ENCODE peak calls at places on chromosomes 12 and 14, in nine cellular contexts. U is SHP77 treated with DMSO at 0.1 percent for 48 hours; I is astrocyte of the hippocampus; N is GM13976; V is activated T-cell treated with anti-CD3 and anti-CD28 coated beads for 1 hour; W is stimulated activated CD4-positive, alpha-beta T cell treated with anti-CD3 and anti-CD28 coated beads, Interleukin-1b, Interleukin-23, amount 100 ng/mL, for 1 hour; B is adipocyte; M is HTR-8/SVneo; L is lower lobe of right lung. F is an unnamed sample.

GRCh38 chr14:24394275-24394674 is 4.5 kb upstream of the NYNRIN start:
- DNase-seq in U (no peak), I (no peak), N (no peak), V (no peak), W (no peak), B (no peak), M (no peak), L (no peak), F (no peak)

GRCh38 chr14:104001003-104001402 is 58.7 kb upstream of the RD3L start:
- DNase-seq in U (no peak), I (peak), N (no peak), V (no peak), W (no peak), B (no peak), M (no peak), L (no peak), F (no peak)

GRCh38 chr12:47777741-47778558 is 4.9 kb downstream of the SLC48A1 start:
- DNase-seq in U (peak), I (no peak), N (no peak), V (no peak), W (no peak), B (no peak), M (no peak), L (peak), F (no peak)

GRCh38 chr14:64942531-64943111 is at the start of gene GPX2:
- DNase-seq in U (peak), I (no peak), N (no peak), V (no peak), W (no peak), B (no peak), M (no peak), L (no peak), F (no peak)

GRCh38 chr12:120825337-120825736 is 78.8 kb downstream of the SPPL3 start:
- DNase-seq in U (no peak), I (no peak), N (no peak), V (no peak), W (no peak), B (no peak), M (no peak), L (no peak), F (no peak)

GRCh38 chr12:108724054-108724889 is 7.0 kb downstream of the CORO1C start:
- DNase-seq in U (no peak), I (peak), N (no peak), V (no peak), W (no peak), B (no peak), M (no peak), L (no peak), F (peak)

GRCh38 chr12:31849090-31849687 is 110.0 kb upstream of the RESF1 start:
- DNase-seq in U (no peak), I (peak), N (no peak), V (no peak), W (no peak), B (peak), M (no peak), L (no peak), F (peak)

GRCh38 chr14:68543516-68543915 is 249.4 kb downstream of the ZFP36L1 start:
- DNase-seq in U (no peak), I (no peak), N (no peak), V (no peak), W (no peak), B (no peak), M (no peak), L (no peak), F (no peak)

GRCh38 chr14:104924421-104925213 is at the start of gene PLD4:
- DNase-seq in U (no peak), I (no peak), N (no peak), V (no peak), W (no peak), B (no peak), M (no peak), L (no peak), F (no peak)

GRCh38 chr14:97029800-97030199 is 232.6 kb downstream of the VRK1 start:
- DNase-seq in U (no peak), I (no peak), N (no peak), V (no peak), W (no peak), B (no peak), M (no peak), L (no peak), F (no peak)

GRCh38 chr14:54211562-54212308 is 185.1 kb upstream of the CDKN3 start:
- DNase-seq in U (no peak), I (peak), N (no peak), V (no peak), W (no peak), B (peak), M (peak), L (no peak), F (peak)

GRCh38 chr12:64086946-64087345 is 135.2 kb downstream of the KICS2 start:
- DNase-seq in U (no peak), I (no peak), N (no peak), V (no peak), W (no peak), B (no peak), M (no peak), L (no peak), F (no peak)

GRCh38 chr12:59115526-59115925 is 195.2 kb upstream of the LRIG3 start:
- DNase-seq in U (no peak), I (peak), N (no peak), V (no peak), W (no peak), B (peak), M (no peak), L (no peak), F (no peak)

GRCh38 chr12:108004368-108004767 is 124.7 kb upstream of the WSCD2 start:
- DNase-seq in U (no peak), I (peak), N (no peak), V (no peak), W (no peak), B (peak), M (peak), L (no peak), F (no peak)

GRCh38 chr12:48105321-48105866 is 485 bp downstream of the SENP1 start:
- DNase-seq in U (peak), I (no peak), N (no peak), V (peak), W (peak), B (peak), M (no peak), L (no peak), F (no peak)

GRCh38 chr12:108410689-108411088 is 71.6 kb upstream of the CMKLR1 start:
- DNase-seq in U (no peak), I (no peak), N (no peak), V (no peak), W (no peak), B (no peak), M (no peak), L (no peak), F (no peak)

GRCh38 chr12:45591635-45592034 is 137.9 kb upstream of the ARID2 start:
- DNase-seq in U (no peak), I (no peak), N (no peak), V (no peak), W (no peak), B (no peak), M (no peak), L (no peak), F (no peak)

GRCh38 chr14:58712357-58712756 is 74.6 kb downstream of the DACT1 start:
- DNase-seq in U (no peak), I (no peak), N (no peak), V (no peak), W (no peak), B (no peak), M (no peak), L (no peak), F (no peak)

GRCh38 chr12:69329669-69330428 is 18.3 kb upstream of the LYZ start:
- DNase-seq in U (no peak), I (no peak), N (no peak), V (no peak), W (no peak), B (no peak), M (no peak), L (no peak), F (no peak)

GRCh38 chr12:1044697-1045096 is 53.7 kb downstream of the ERC1 start:
- DNase-seq in U (no peak), I (peak), N (no peak), V (no peak), W (no peak), B (peak), M (peak), L (no peak), F (peak)

GRCh38 chr12:23099604-23100003 is 474.6 kb downstream of the ETNK1 start:
- DNase-seq in U (no peak), I (peak), N (no peak), V (no peak), W (no peak), B (no peak), M (no peak), L (no peak), F (peak)

GRCh38 chr12:4039927-4040326 is 166.7 kb upstream of the PARP11 start:
- DNase-seq in U (no peak), I (no peak), N (no peak), V (no peak), W (no peak), B (no peak), M (no peak), L (no peak), F (no peak)

GRCh38 chr12:27644446-27644845 is 51.8 kb upstream of the REP15 start:
- DNase-seq in U (no peak), I (peak), N (no peak), V (no peak), W (no peak), B (peak), M (no peak), L (no peak), F (peak)

GRCh38 chr12:106978035-106978800 is 8.7 kb downstream of the MTERF2 start:
- DNase-seq in U (peak), I (peak), N (no peak), V (no peak), W (no peak), B (no peak), M (no peak), L (no peak), F (peak)

GRCh38 chr14:75051556-75051899 is 261 bp upstream of the MLH3 start:
- DNase-seq in U (no peak), I (no peak), N (no peak), V (no peak), W (no peak), B (no peak), M (no peak), L (no peak), F (no peak)

GRCh38 chr12:29634057-29634456 is 136.6 kb upstream of the OVCH1 start:
- DNase-seq in U (no peak), I (peak), N (no peak), V (no peak), W (no peak), B (peak), M (no peak), L (no peak), F (no peak)

GRCh38 chr14:53896773-53897172 is 59.9 kb downstream of the BMP4 start:
- DNase-seq in U (no peak), I (no peak), N (no peak), V (no peak), W (no peak), B (peak), M (no peak), L (no peak), F (no peak)

GRCh38 chr14:73888460-73888725 is 1.7 kb downstream of the ZNF410 start:
- DNase-seq in U (no peak), I (peak), N (no peak), V (no peak), W (no peak), B (peak), M (no peak), L (no peak), F (peak)